ENCODE peak calls at places on chromosomes 4 and X, in five cellular contexts. U is ascending aorta; I is CD8-positive, alpha-beta T cell; X is nephron progenitor cell; L is effector memory CD8-positive, alpha-beta T cell. N is an unnamed sample.

GRCh38 chrX:115911967-115912366 is 258.6 kb upstream of the AGTR2 start:
- DNase-seq in U (no peak), I (no peak), X (no peak), L (no peak), N (no peak)

GRCh38 chr4:139164731-139165130 is 12.3 kb downstream of the ELF2 start:
- DNase-seq in U (no peak), I (no peak), X (no peak), L (no peak), N (no peak)

GRCh38 chr4:85778809-85779124 is 303.8 kb downstream of the ARHGAP24 start:
- DNase-seq in U (no peak), I (no peak), X (no peak), L (no peak), N (no peak)

GRCh38 chr4:57945298-57945697 is 835.1 kb upstream of the IGFBP7 start:
- DNase-seq in U (no peak), I (no peak), X (no peak), L (no peak), N (no peak)

GRCh38 chrX:78199851-78200250 is 60.4 kb upstream of the TAF9B start:
- DNase-seq in U (no peak), I (no peak), X (no peak), L (no peak), N (no peak)

GRCh38 chr4:10192331-10192730 is 75.7 kb upstream of the WDR1 start:
- DNase-seq in U (no peak), I (no peak), X (no peak), L (no peak), N (no peak)

GRCh38 chr4:146585761-146586333 is 52.8 kb upstream of the POU4F2 start:
- DNase-seq in U (no peak), I (no peak), X (no peak), L (no peak), N (no peak)

GRCh38 chr4:108030332-108030731 is 40.6 kb downstream of the HADH start:
- DNase-seq in U (no peak), I (peak), X (peak), L (peak), N (no peak)

GRCh38 chr4:173680278-173680677 is 150.2 kb upstream of the HAND2 start:
- DNase-seq in U (no peak), I (no peak), X (no peak), L (no peak), N (no peak)

GRCh38 chrX:19237919-19238318 is 105.8 kb upstream of the PDHA1 start:
- DNase-seq in U (no peak), I (no peak), X (no peak), L (no peak), N (no peak)

GRCh38 chr4:152217896-152218295 is 318.0 kb downstream of the FBXW7 start:
- DNase-seq in U (no peak), I (no peak), X (no peak), L (no peak), N (no peak)

GRCh38 chrX:153626863-153627674 is 19.9 kb upstream of the DUSP9 start:
- DNase-seq in U (no peak), I (no peak), X (no peak), L (no peak), N (no peak)

GRCh38 chr4:147381749-147382148 is 99.1 kb upstream of the EDNRA start:
- DNase-seq in U (no peak), I (no peak), X (no peak), L (no peak), N (no peak)

GRCh38 chrX:71367396-71367795 is 1.2 kb downstream of the TAF1 start:
- DNase-seq in U (no peak), I (no peak), X (no peak), L (no peak), N (no peak)

GRCh38 chr4:151687021-151687640 is 73.7 kb downstream of the GATB start:
- DNase-seq in U (no peak), I (no peak), X (no peak), L (no peak), N (no peak)

GRCh38 chr4:8105303-8106100 is 53.1 kb downstream of the ABLIM2 start:
- DNase-seq in U (no peak), I (no peak), X (no peak), L (no peak), N (no peak)

GRCh38 chr4:156815717-156816319 is 155.8 kb downstream of the PDGFC start:
- DNase-seq in U (no peak), I (no peak), X (peak), L (no peak), N (no peak)

GRCh38 chr4:128256539-128256938 is 31.1 kb downstream of the PGRMC2 start:
- DNase-seq in U (no peak), I (no peak), X (no peak), L (no peak), N (no peak)

GRCh38 chr4:4637710-4638109 is 95.9 kb upstream of the STX18 start:
- DNase-seq in U (no peak), I (no peak), X (no peak), L (no peak), N (no peak)

GRCh38 chr4:116829187-116829586 is 256.2 kb downstream of the TRAM1L1 start:
- DNase-seq in U (no peak), I (no peak), X (no peak), L (no peak), N (no peak)

GRCh38 chrX:2498781-2499302 is 1.9 kb downstream of the DHRSX start:
- DNase-seq in U (no peak), I (no peak), X (peak), L (no peak), N (no peak)

GRCh38 chr4:3295837-3296624 is 3.2 kb downstream of the RGS12 start:
- DNase-seq in U (no peak), I (no peak), X (no peak), L (no peak), N (no peak)

GRCh38 chrX:46838974-46839480 is 2.2 kb downstream of the RP2 start:
- DNase-seq in U (no peak), I (no peak), X (no peak), L (no peak), N (no peak)

GRCh38 chr4:8383451-8384160 is 56.9 kb downstream of the ACOX3 start:
- DNase-seq in U (no peak), I (no peak), X (no peak), L (no peak), N (no peak)

GRCh38 chrX:10832103-10832502 is 211.7 kb upstream of the MID1 start:
- DNase-seq in U (no peak), I (no peak), X (no peak), L (no peak), N (no peak)

GRCh38 chr4:29046716-29047115 is 1673.5 kb upstream of the PCDH7 start:
- DNase-seq in U (no peak), I (no peak), X (no peak), L (no peak), N (no peak)

GRCh38 chr4:184287697-184288255 is 70.1 kb upstream of the ENPP6 start:
- DNase-seq in U (no peak), I (no peak), X (no peak), L (no peak), N (no peak)

GRCh38 chrX:148135738-148136137 is 154.6 kb downstream of the FMR1NB start:
- DNase-seq in U (no peak), I (no peak), X (no peak), L (no peak), N (no peak)

GRCh38 chrX:109928596-109929335 is 74.1 kb upstream of the TMEM164 start:
- DNase-seq in U (no peak), I (no peak), X (no peak), L (no peak), N (no peak)

GRCh38 chrX:727738-728621 is 97.4 kb downstream of the SHOX start:
- DNase-seq in U (no peak), I (no peak), X (peak), L (no peak), N (no peak)

GRCh38 chrX:154074199-154074598 is 23.3 kb downstream of the MECP2 start:
- DNase-seq in U (no peak), I (no peak), X (no peak), L (no peak), N (no peak)

GRCh38 chrX:34655496-34656258 is 1.4 kb downstream of the TMEM47 start:
- DNase-seq in U (no peak), I (no peak), X (peak), L (no peak), N (no peak)

GRCh38 chr4:151604238-151604637 is 156.6 kb downstream of the GATB start:
- DNase-seq in U (no peak), I (no peak), X (no peak), L (no peak), N (no peak)

N was measured in natural killer cell.